ENCODE peak calls at places on chromosome 1, in eight cellular contexts. R is SK-N-SH, P is GM23338, U is K562, F is Panc1, M is HCT116, K is GM12878, E is HepG2. N is an unnamed sample.

GRCh38 chr1:243455760-243456651 is 200.2 kb downstream of the SDCCAG8 start:
- DNase-seq in R (no peak), P (no peak), U (no peak), F (no peak), M (no peak), K (no peak), E (peak; percentile 7), N (no peak)

GRCh38 chr1:221565718-221566117 is 176.2 kb downstream of the DUSP10 start:
- DNase-seq in R (no peak), P (no peak), U (no peak), F (no peak), M (no peak), K (no peak), E (no peak), N (no peak)

GRCh38 chr1:94807742-94808491 is 12.2 kb upstream of the SLC44A3 start:
- DNase-seq in R (no peak), P (no peak), U (peak; percentile 33), F (no peak), M (no peak), K (no peak), E (peak; percentile 86), N (no peak)

GRCh38 chr1:40768146-40768990 is 15.2 kb upstream of the KCNQ4 start:
- DNase-seq in R (no peak), P (no peak), U (no peak), F (no peak), M (no peak), K (no peak), E (no peak), N (no peak)

GRCh38 chr1:89989791-89990190 is 5.1 kb upstream of the ZNF326 start:
- DNase-seq in R (no peak), P (peak; percentile 48), U (no peak), F (no peak), M (no peak), K (no peak), E (peak; percentile 58), N (no peak)

GRCh38 chr1:53765656-53766055 is 26.7 kb upstream of the GLIS1 start:
- DNase-seq in R (no peak), P (no peak), U (no peak), F (no peak), M (no peak), K (no peak), E (no peak), N (no peak)

GRCh38 chr1:156551866-156552265 is 20.5 kb downstream of the IQGAP3 start:
- DNase-seq in R (no peak), P (no peak), U (no peak), F (peak; percentile 57), M (peak; percentile 23), K (no peak), E (no peak), N (peak; percentile 96)

GRCh38 chr1:115478933-115479551 is 141.0 kb upstream of the NGF start:
- DNase-seq in R (peak; percentile 71), P (peak; percentile 15), U (no peak), F (no peak), M (no peak), K (no peak), E (no peak), N (no peak)

GRCh38 chr1:18246543-18246942 is 138.9 kb downstream of the IGSF21 start:
- DNase-seq in R (no peak), P (peak; percentile 49), U (peak; percentile 22), F (no peak), M (no peak), K (no peak), E (no peak), N (no peak)

GRCh38 chr1:43513471-43514173 is 17.1 kb upstream of the PTPRF start:
- DNase-seq in R (no peak), P (no peak), U (no peak), F (no peak), M (no peak), K (no peak), E (no peak), N (no peak)

GRCh38 chr1:61864501-61864900 is 122.2 kb downstream of the PATJ start:
- DNase-seq in R (no peak), P (no peak), U (no peak), F (no peak), M (no peak), K (no peak), E (no peak), N (no peak)

GRCh38 chr1:233613252-233614172 is at the start of gene KCNK1:
- DNase-seq in R (peak; percentile 90), P (peak; percentile 91), U (peak; percentile 80), F (no peak), M (peak; percentile 83), K (no peak), E (no peak), N (no peak)

GRCh38 chr1:27970401-27970800 is 10.6 kb downstream of the XKR8 start:
- DNase-seq in R (no peak), P (no peak), U (no peak), F (no peak), M (no peak), K (no peak), E (no peak), N (no peak)

GRCh38 chr1:38194486-38194885 is 147.9 kb upstream of the POU3F1 start:
- DNase-seq in R (no peak), P (no peak), U (no peak), F (no peak), M (no peak), K (no peak), E (no peak), N (no peak)

GRCh38 chr1:200673952-200674823 is 4.5 kb upstream of the DDX59 start:
- DNase-seq in R (no peak), P (no peak), U (no peak), F (no peak), M (no peak), K (no peak), E (no peak), N (peak; percentile 7)

GRCh38 chr1:115251340-115251748 is 86.7 kb downstream of the NGF start:
- DNase-seq in R (no peak), P (no peak), U (no peak), F (no peak), M (no peak), K (no peak), E (no peak), N (no peak)

GRCh38 chr1:33130297-33130696 is 49.3 kb downstream of the AZIN2 start:
- DNase-seq in R (no peak), P (no peak), U (no peak), F (no peak), M (no peak), K (no peak), E (no peak), N (peak; percentile 31)

DNA sequence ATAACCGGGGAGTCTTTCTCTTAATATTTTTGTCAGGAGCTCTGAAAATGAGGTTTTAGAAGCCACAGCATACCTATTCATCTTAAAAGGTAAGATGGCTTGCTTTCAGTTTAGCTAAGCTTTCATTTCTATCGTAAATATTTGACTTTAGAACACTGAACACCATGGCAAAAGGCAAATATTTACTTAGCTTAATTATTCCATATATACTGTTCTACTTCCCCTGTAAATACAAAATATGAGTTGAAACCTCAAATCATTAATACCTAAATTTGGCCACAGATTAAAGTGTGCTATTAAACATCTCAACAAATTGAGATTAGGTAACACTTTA is 136.2 kb downstream of the RERE start:
- DNase-seq in R (no peak), P (no peak), U (no peak), F (no peak), M (no peak), K (no peak), E (peak; percentile 63), N (no peak)
- H3K4me3 ChIP-seq in R (no peak overlapping the region), P (no peak overlapping the region), U (no peak overlapping the region), F (peak overlapping the region; percentile 7), M (no peak overlapping the region), K (no peak overlapping the region), E (peak overlapping the region; percentile 80), N (no peak overlapping the region)

GRCh38 chr1:177872563-177872900 is 97.3 kb downstream of the SEC16B start:
- DNase-seq in R (no peak), P (no peak), U (no peak), F (no peak), M (no peak), K (no peak), E (peak; percentile 64), N (no peak)
- TF ChIP-seq POLR2AphosphoS5 in R (no peak), P (no peak), U (no peak), F (no peak), M (no peak), K (no peak), E (no peak), N (no peak)

DNA sequence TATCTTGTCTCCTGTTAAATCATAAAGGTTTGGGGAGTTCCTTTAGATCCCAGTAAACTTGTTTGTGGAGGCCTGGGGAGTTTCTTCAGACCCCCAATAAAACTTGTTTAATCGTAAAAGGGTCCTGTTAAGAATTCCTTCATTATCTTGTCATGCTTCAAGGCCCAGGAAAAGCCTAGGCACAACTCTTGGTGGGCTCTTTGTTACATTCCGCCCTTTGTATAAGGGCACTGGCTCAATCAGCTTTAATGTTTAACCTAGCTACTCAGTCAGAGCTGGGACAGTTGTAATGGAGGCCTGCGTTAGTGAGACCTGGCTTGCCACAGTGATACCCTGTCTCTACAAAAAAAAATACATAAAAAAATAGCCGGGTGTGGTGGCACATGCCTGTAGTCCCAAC is 77.2 kb downstream of the MPZL1 start:
- DNase-seq in R (no peak), P (no peak), U (no peak), F (no peak), M (no peak), K (no peak), E (no peak), N (no peak)
- TF ChIP-seq REST in R (no peak), P (no peak), U (no peak), F (no peak), M (no peak), K (no peak), E (no peak), N (no peak)

GRCh38 chr1:45364294-45364693 is 24.1 kb upstream of the MUTYH start:
- DNase-seq in R (no peak), P (no peak), U (no peak), F (no peak), M (no peak), K (no peak), E (no peak), N (no peak)

GRCh38 chr1:45356186-45356585 is 15.9 kb upstream of the MUTYH start:
- DNase-seq in R (no peak), P (no peak), U (no peak), F (no peak), M (no peak), K (no peak), E (peak; percentile 68), N (no peak)

GRCh38 chr1:45355683-45356082 is 15.4 kb upstream of the MUTYH start:
- DNase-seq in R (no peak), P (no peak), U (no peak), F (no peak), M (no peak), K (no peak), E (peak; percentile 41), N (no peak)

GRCh38 chr1:45365051-45365450 is 24.8 kb upstream of the MUTYH start:
- DNase-seq in R (no peak), P (peak; percentile 30), U (no peak), F (no peak), M (no peak), K (no peak), E (no peak), N (no peak)

DNA sequence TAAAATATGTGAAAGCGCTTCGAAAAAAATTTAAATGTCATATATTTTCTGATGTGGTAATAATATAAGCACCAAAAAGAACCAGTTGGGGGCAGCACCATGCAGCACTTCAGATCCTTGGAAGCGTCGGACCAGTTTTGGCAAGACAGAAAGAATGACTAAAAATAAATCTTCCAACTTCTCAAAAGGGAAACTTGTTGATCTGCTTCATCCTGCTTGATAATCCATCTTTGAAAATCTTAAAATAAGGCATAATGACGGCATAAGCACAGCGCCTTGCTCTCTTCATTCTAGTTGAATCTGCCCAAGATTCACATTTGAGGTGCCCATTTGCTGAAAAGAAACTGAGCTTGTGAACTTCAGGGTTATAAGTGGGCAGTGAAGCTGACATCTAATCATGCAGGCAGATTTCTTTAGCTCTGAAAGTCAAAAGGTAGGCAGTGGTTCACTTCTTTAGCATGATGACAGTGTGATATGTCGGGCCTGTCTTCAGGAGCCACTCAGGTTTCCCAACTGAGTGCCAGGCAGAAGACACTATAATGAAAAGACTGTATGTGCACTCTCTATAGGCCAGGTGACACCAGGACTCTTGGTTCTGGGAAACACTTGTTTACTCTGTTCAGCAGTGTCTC is 19.8 kb upstream of the MUTYH start:
- DNase-seq in R (peak; percentile 37), P (peak; percentile 77), U (peak; percentile 30), F (no peak), M (no peak), K (no peak), E (peak; percentile 40), N (peak; percentile 55)
- H3K4me3 ChIP-seq in R (no peak overlapping the region), P (peak overlapping the region; percentile 16), U (no peak overlapping the region), F (no peak overlapping the region), M (no peak overlapping the region), K (no peak overlapping the region), E (no peak overlapping the region), N (no peak overlapping the region)